ENCODE peak calls at places on chromosome 3, in four cellular contexts. P is fibroblast of lung, O is fibroblast of the aortic adventitia, C is neural crest cell. R is an unnamed sample.

GRCh38 chr3:70308760-70309159 is 3.7 kb downstream of the MDFIC2 start:
- DNase-seq in P (peak; percentile 17), O (peak; percentile 12), C (no peak), R (peak; percentile 72)

GRCh38 chr3:69196876-69197275 is 74.5 kb upstream of the LMOD3 start:
- DNase-seq in P (no peak), O (no peak), C (no peak), R (no peak)

GRCh38 chr3:153614563-153614962 is 452.5 kb downstream of the RAP2B start:
- DNase-seq in P (peak; percentile 85), O (peak; percentile 91), C (no peak), R (peak; percentile 79)

GRCh38 chr3:140736863-140737460 is 59.1 kb downstream of the TRIM42 start:
- DNase-seq in P (peak; percentile 25), O (peak; percentile 55), C (peak; percentile 18), R (peak; percentile 81)

GRCh38 chr3:24185738-24186384 is 240.8 kb downstream of the NR1D2 start:
- DNase-seq in P (peak; percentile 77), O (peak; percentile 88), C (peak; percentile 16), R (peak; percentile 86)

GRCh38 chr3:164390046-164390445 is 688.2 kb downstream of the SI start:
- DNase-seq in P (no peak), O (no peak), C (no peak), R (no peak)

GRCh38 chr3:13085846-13086179 is 12.6 kb upstream of the IQSEC1 start:
- DNase-seq in P (no peak), O (no peak), C (no peak), R (no peak)

GRCh38 chr3:158768881-158769518 is 32.9 kb upstream of the MFSD1 start:
- DNase-seq in P (peak; percentile 98), O (peak; percentile 98), C (no peak), R (peak; percentile 99)

GRCh38 chr3:197889204-197889930 is 60.6 kb upstream of the RPL35A start:
- DNase-seq in P (no peak), O (no peak), C (no peak), R (no peak)

GRCh38 chr3:125154800-125155269 is 57.7 kb downstream of the SLC12A8 start:
- DNase-seq in P (no peak), O (no peak), C (no peak), R (no peak)

GRCh38 chr3:71247221-71247947 is 336.1 kb downstream of the FOXP1 start:
- DNase-seq in P (peak; percentile 23), O (peak; percentile 77), C (no peak), R (peak; percentile 50)

GRCh38 chr3:62558549-62559112 is 185.3 kb upstream of the FEZF2 start:
- DNase-seq in P (peak; percentile 47), O (peak; percentile 25), C (peak; percentile 59), R (peak; percentile 51)

GRCh38 chr3:194844046-194844445 is 158.4 kb downstream of the FAM43A start:
- DNase-seq in P (no peak), O (no peak), C (no peak), R (no peak)

DNA sequence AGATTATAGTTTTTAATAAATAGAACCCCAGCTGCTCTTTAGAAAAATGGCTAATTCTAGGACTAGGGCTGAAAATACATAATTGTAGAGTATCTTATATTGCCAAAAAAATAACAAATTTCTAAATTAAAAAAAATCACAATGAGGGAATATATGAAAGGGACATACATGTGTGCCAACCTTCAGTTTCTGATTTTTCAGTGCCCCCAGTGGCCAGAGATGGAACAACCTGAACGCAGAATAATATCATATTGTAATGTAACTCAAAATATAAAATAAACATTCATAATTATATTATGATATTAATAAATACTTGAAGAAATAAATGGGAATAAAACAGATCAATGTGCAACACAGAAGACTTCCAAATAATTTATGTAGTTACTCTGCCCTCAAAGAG is 460.5 kb downstream of the ZNF385D start:
- DNase-seq in P (no peak), O (no peak), C (no peak), R (no peak)
- TF ChIP-seq CTCF in P (peak; percentile 54), O (peak; percentile 60), C (peak; percentile 70), R (peak; percentile 56)

GRCh38 chr3:2595486-2595885 is 496.8 kb downstream of the CNTN4 start:
- DNase-seq in P (no peak), O (no peak), C (no peak), R (no peak)
- TF ChIP-seq CTCF in P (no peak), O (no peak), C (no peak), R (no peak)

DNA sequence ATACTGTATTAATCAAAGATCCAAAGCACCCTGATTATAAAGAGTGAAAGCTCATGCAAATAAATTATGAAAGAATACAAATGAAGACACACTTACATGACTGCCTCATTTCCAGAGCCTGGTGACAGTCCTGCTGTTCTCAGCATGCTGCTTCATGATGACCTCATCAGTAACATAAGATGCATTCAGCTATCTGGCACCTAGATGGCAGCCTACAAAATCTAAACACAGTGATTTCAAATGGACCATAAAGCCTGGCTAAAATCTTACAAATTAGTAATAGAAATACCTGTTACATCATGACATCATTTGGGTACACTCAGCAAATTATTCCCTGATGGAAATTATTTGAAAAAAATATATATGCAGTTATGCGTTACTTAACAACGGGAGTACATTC is 207.0 kb downstream of the EPHA3 start:
- DNase-seq in P (peak; percentile 71), O (peak; percentile 16), C (no peak), R (peak; percentile 81)
- TF ChIP-seq CTCF in P (no peak), O (no peak), C (peak; percentile 59), R (peak; percentile 60)

GRCh38 chr3:17233398-17233800 is 348.6 kb downstream of the PLCL2 start:
- DNase-seq in P (peak; percentile 61), O (peak; percentile 71), C (peak; percentile 14), R (peak; percentile 74)

GRCh38 chr3:17234382-17234781 is 349.6 kb downstream of the PLCL2 start:
- DNase-seq in P (no peak), O (no peak), C (no peak), R (no peak)

GRCh38 chr3:17231537-17232261 is 346.9 kb downstream of the PLCL2 start:
- DNase-seq in P (no peak), O (no peak), C (no peak), R (no peak)

GRCh38 chr3:17235311-17235710 is 350.6 kb downstream of the PLCL2 start:
- DNase-seq in P (no peak), O (no peak), C (no peak), R (no peak)

GRCh38 chr3:17232442-17232841 is 347.7 kb downstream of the PLCL2 start:
- DNase-seq in P (no peak), O (no peak), C (no peak), R (no peak)
- TF ChIP-seq CTCF in P (no peak), O (no peak), C (no peak), R (no peak)

GRCh38 chr3:122355612-122356011 is 27.4 kb downstream of the MIX23 start:
- DNase-seq in P (no peak), O (no peak), C (no peak), R (no peak)

GRCh38 chr3:122358633-122359032 is 24.4 kb downstream of the MIX23 start:
- DNase-seq in P (no peak), O (no peak), C (no peak), R (no peak)

GRCh38 chr3:122353901-122354401 is 28.9 kb downstream of the CSTA start:
- DNase-seq in P (no peak), O (no peak), C (no peak), R (no peak)

GRCh38 chr3:122357828-122358617 is 25.0 kb downstream of the MIX23 start:
- DNase-seq in P (no peak), O (peak; percentile 7), C (no peak), R (no peak)

DNA sequence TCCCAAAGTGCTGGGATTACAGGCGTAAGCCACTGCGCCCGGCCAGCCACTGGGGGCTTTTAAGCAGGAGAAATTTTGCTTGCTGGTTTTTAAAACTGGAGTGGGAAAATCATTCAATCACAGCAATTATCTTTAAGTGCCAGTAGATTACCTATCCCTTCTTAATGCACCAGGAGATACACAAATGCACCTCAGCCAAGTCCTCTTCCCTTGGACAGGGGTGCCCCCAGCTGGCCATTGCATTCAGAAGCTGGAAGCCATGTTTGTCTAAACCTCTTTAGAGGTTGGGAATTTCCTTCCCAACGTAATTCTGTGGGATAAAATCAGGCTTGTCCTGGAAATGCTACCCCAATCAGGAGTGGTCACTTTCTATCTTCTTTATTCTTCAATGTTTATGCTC is 26.6 kb downstream of the MIX23 start:
- DNase-seq in P (peak; percentile 18), O (peak; percentile 28), C (no peak), R (peak; percentile 63)
- TF ChIP-seq CTCF in P (peak; percentile 43), O (peak; percentile 33), C (peak; percentile 54), R (peak; percentile 69)

GRCh38 chr3:61065451-61066011 is 185.7 kb downstream of the FHIT start:
- DNase-seq in P (no peak), O (no peak), C (no peak), R (no peak)

GRCh38 chr3:61068084-61068483 is 183.2 kb downstream of the FHIT start:
- DNase-seq in P (no peak), O (no peak), C (no peak), R (no peak)

GRCh38 chr3:61061092-61061723 is 190.0 kb downstream of the FHIT start:
- DNase-seq in P (no peak), O (no peak), C (no peak), R (no peak)

GRCh38 chr3:61066800-61067199 is 184.5 kb downstream of the FHIT start:
- DNase-seq in P (no peak), O (no peak), C (no peak), R (no peak)
- TF ChIP-seq CTCF in P (no peak), O (no peak), C (no peak), R (no peak)

R was measured in choroid plexus epithelial cell.